ENCODE peak calls at places on chromosomes 2 and 18, in nine cellular contexts. Z, R, Y, O, I, H, P, S and L are unnamed samples.
A peak's percentile ranks its signal among the peaks of the same experiment; 100 is the strongest.

GRCh38 chr18:9617006-9617542 is 2.7 kb upstream of the PPP4R1 start:
- DNase-seq in Z (no peak), R (no peak), Y (no peak), O (no peak), I (peak; percentile 39), H (no peak), P (peak; percentile 42), S (no peak), L (peak; percentile 38)

GRCh38 chr2:55761526-55761925 is 67.9 kb upstream of the PNPT1 start:
- DNase-seq in Z (no peak), R (no peak), Y (peak; percentile 7), O (no peak), I (peak; percentile 81), H (no peak), P (peak; percentile 87), S (peak; percentile 31), L (peak; percentile 87)

GRCh38 chr2:128306081-128306930 is 12.4 kb downstream of the HS6ST1 start:
- DNase-seq in Z (peak; percentile 62), R (no peak), Y (peak; percentile 84), O (peak; percentile 73), I (peak; percentile 86), H (no peak), P (peak; percentile 88), S (peak; percentile 96), L (peak; percentile 98)

GRCh38 chr2:28429636-28430376 is 37.1 kb downstream of the FOSL2 start:
- DNase-seq in Z (no peak), R (no peak), Y (no peak), O (peak; percentile 53), I (no peak), H (no peak), P (no peak), S (no peak), L (no peak)

GRCh38 chr2:68811364-68811763 is 59.8 kb downstream of the BMP10 start:
- DNase-seq in Z (no peak), R (no peak), Y (no peak), O (peak; percentile 77), I (peak; percentile 67), H (no peak), P (peak; percentile 66), S (peak; percentile 48), L (no peak)

GRCh38 chr2:129056309-129056958 is 737.8 kb upstream of the HS6ST1 start:
- DNase-seq in Z (no peak), R (no peak), Y (no peak), O (no peak), I (no peak), H (no peak), P (no peak), S (no peak), L (no peak)

GRCh38 chr18:10715791-10716190 is 190.0 kb downstream of the NAPG start:
- DNase-seq in Z (no peak), R (no peak), Y (peak; percentile 9), O (no peak), I (peak; percentile 89), H (no peak), P (peak; percentile 85), S (peak; percentile 51), L (peak; percentile 46)

GRCh38 chr18:23949863-23950262 is 64.7 kb upstream of the TTC39C start:
- DNase-seq in Z (no peak), R (no peak), Y (no peak), O (no peak), I (no peak), H (no peak), P (no peak), S (no peak), L (no peak)

GRCh38 chr2:77831068-77831467 is 308.9 kb upstream of the LRRTM4 start:
- DNase-seq in Z (no peak), R (no peak), Y (no peak), O (no peak), I (no peak), H (no peak), P (no peak), S (no peak), L (no peak)

GRCh38 chr18:24860978-24861680 is 400.7 kb downstream of the HRH4 start:
- DNase-seq in Z (no peak), R (no peak), Y (no peak), O (no peak), I (no peak), H (no peak), P (no peak), S (no peak), L (no peak)

GRCh38 chr18:79940814-79941472 is 10.5 kb downstream of the SLC66A2 start:
- DNase-seq in Z (no peak), R (no peak), Y (no peak), O (peak; percentile 42), I (no peak), H (no peak), P (no peak), S (no peak), L (no peak)

GRCh38 chr18:22165049-22165602 is 4.3 kb upstream of the GATA6 start:
- DNase-seq in Z (no peak), R (no peak), Y (no peak), O (no peak), I (peak; percentile 22), H (no peak), P (peak; percentile 20), S (no peak), L (no peak)

GRCh38 chr18:70333757-70334156 is 44.9 kb downstream of the SOCS6 start:
- DNase-seq in Z (peak; percentile 8), R (no peak), Y (peak; percentile 98), O (peak; percentile 70), I (peak; percentile 94), H (no peak), P (peak; percentile 85), S (peak; percentile 99), L (peak; percentile 94)

GRCh38 chr18:55473534-55473933 is 114.5 kb downstream of the TCF4 start:
- DNase-seq in Z (no peak), R (no peak), Y (no peak), O (no peak), I (no peak), H (no peak), P (no peak), S (no peak), L (no peak)

GRCh38 chr2:112646791-112647720 is 1.3 kb downstream of the SLC20A1 start:
- DNase-seq in Z (no peak), R (no peak), Y (no peak), O (no peak), I (no peak), H (no peak), P (no peak), S (no peak), L (peak; percentile 43)

GRCh38 chr2:106970471-106971261 is 84.7 kb upstream of the ST6GAL2 start:
- DNase-seq in Z (no peak), R (no peak), Y (peak; percentile 47), O (no peak), I (peak; percentile 55), H (no peak), P (peak; percentile 36), S (peak; percentile 42), L (peak; percentile 76)

GRCh38 chr2:136126527-136126926 is 8.6 kb upstream of the CXCR4 start:
- DNase-seq in Z (no peak), R (no peak), Y (no peak), O (no peak), I (no peak), H (no peak), P (no peak), S (no peak), L (no peak)

GRCh38 chr18:25326231-25327042 is 25.5 kb downstream of the ZNF521 start:
- DNase-seq in Z (no peak), R (no peak), Y (peak; percentile 54), O (no peak), I (no peak), H (no peak), P (peak; percentile 49), S (no peak), L (no peak)

DNA sequence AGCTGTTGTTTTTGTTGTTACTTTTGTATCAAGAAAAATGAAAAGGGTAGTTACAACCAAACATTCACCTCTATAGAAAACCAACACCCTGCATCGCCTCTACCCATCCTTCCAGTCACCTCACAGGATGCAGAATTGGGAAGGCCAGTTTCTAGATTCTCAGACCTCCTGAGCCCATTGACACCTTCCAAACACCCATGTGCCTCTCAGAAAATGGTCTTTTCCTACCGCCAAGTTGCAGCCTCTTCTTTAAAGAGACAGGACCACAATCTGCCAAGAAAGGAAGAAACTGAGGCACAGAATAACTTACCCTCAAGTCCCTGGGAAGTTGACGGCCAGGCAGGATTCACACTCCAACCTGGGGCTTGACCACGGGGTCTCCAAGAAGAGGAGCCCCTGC is 101.4 kb downstream of the TNS1 start:
- DNase-seq in Z (no peak), R (no peak), Y (no peak), O (no peak), I (no peak), H (no peak), P (no peak), S (no peak), L (no peak)
- H3K4me3 ChIP-seq in Z (no peak overlapping the region), R (no peak overlapping the region), Y (no peak overlapping the region), O (peak overlapping the region; percentile 44), I (no peak overlapping the region), H (no peak overlapping the region), P (no peak overlapping the region), S (peak overlapping the region; percentile 37), L (no peak overlapping the region)

GRCh38 chr18:43563780-43564179 is 286.5 kb upstream of the SYT4 start:
- DNase-seq in Z (peak; percentile 4), R (no peak), Y (peak; percentile 18), O (no peak), I (peak; percentile 59), H (no peak), P (peak; percentile 66), S (peak; percentile 10), L (peak; percentile 66)
- TF ChIP-seq CTCF in Z (no peak), R (peak; percentile 37), Y (no peak), O (no peak), I (peak; percentile 50), H (no peak), P (peak; percentile 40), S (peak; percentile 72), L (peak; percentile 64)

DNA sequence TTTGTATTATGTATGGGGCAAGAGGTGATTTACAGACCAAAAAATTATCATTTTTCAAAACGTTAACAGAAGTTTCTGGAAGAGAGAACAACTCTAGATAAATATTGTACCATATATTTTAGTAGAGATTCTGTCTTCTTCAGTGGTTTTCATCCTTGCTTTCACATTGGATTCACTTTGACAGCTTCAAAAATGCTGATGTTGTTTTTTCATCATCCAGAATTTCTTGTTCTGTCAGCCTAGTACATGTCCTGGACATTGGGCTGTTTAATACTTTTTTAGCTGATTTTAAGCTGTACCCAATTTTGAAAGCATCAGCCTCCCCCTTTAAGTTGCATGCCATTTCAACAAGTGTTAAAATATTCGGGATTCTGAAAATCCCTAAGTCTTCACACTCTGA is 711.3 kb upstream of the LRATD1 start:
- DNase-seq in Z (no peak), R (no peak), Y (no peak), O (no peak), I (no peak), H (no peak), P (no peak), S (no peak), L (no peak)
- H3K4me3 ChIP-seq in Z (no peak overlapping the region), R (no peak overlapping the region), Y (no peak overlapping the region), O (no peak overlapping the region), I (no peak overlapping the region), H (no peak overlapping the region), P (no peak overlapping the region), S (no peak overlapping the region), L (no peak overlapping the region)

GRCh38 chr2:146678516-146678915 is 1166.3 kb upstream of the ACVR2A start:
- DNase-seq in Z (no peak), R (no peak), Y (no peak), O (no peak), I (no peak), H (no peak), P (no peak), S (no peak), L (no peak)

DNA sequence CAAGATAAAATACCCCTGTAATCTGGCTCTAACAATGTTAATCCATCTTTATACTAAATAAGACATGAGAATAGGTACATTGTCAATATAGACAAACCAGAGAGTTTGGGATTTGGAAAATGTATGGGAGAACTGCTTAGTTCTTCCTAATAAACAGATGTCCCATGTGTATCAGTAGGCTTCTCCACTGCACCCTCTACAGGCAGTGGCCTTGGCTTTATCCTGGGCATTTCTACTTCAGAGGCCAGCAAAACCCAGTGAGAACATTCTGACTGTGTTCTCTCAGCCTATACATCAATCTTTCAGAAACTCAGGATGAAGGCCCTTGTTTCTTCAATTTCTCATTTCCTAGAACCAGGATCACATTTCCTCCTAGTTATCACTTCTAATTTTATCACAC is 1167.5 kb upstream of the ACVR2A start:
- DNase-seq in Z (peak; percentile 9), R (no peak), Y (no peak), O (no peak), I (no peak), H (no peak), P (no peak), S (no peak), L (peak; percentile 28)
- TF ChIP-seq CTCF in Z (peak; percentile 38), R (peak; percentile 26), Y (peak; percentile 26), O (no peak), I (peak; percentile 34), H (no peak), P (peak; percentile 33), S (no peak), L (peak; percentile 59)